ENCODE peak calls at places on chromosome 16, in six cellular contexts. One of them, this sample, is unnamed.

GRCh38 chr16:87233928-87234327 is 83.3 kb downstream of the C16orf95 start:
- DNase-seq in Peyer's patch: no peak
- DNase-seq in CD8-positive, alpha-beta T cell: no peak
- DNase-seq in A549: no peak
- DNase-seq in fibroblast of mammary gland: peak; percentile 58
- DNase-seq in colonic mucosa: no peak
- DNase-seq in this sample: peak; percentile 57

GRCh38 chr16:56932588-56933265 is 785 bp downstream of the HERPUD1 start:
- DNase-seq in Peyer's patch: peak; percentile 88
- DNase-seq in CD8-positive, alpha-beta T cell: no peak
- DNase-seq in A549: peak; percentile 66
- DNase-seq in fibroblast of mammary gland: peak; percentile 78
- DNase-seq in colonic mucosa: peak; percentile 86
- DNase-seq in this sample: peak; percentile 55

GRCh38 chr16:11162571-11163268 is 93.3 kb downstream of the SOCS1 start:
- DNase-seq in Peyer's patch: no peak
- DNase-seq in CD8-positive, alpha-beta T cell: no peak
- DNase-seq in A549: no peak
- DNase-seq in fibroblast of mammary gland: no peak
- DNase-seq in colonic mucosa: no peak
- DNase-seq in this sample: no peak

GRCh38 chr16:57268804-57269800 is 15.4 kb downstream of the PLLP start:
- DNase-seq in Peyer's patch: peak; percentile 91
- DNase-seq in CD8-positive, alpha-beta T cell: no peak
- DNase-seq in A549: no peak
- DNase-seq in fibroblast of mammary gland: no peak
- DNase-seq in colonic mucosa: peak; percentile 91
- DNase-seq in this sample: peak; percentile 49

GRCh38 chr16:727291-727977 is 528 bp downstream of the HAGHL start:
- DNase-seq in Peyer's patch: no peak
- DNase-seq in CD8-positive, alpha-beta T cell: no peak
- DNase-seq in A549: no peak
- DNase-seq in fibroblast of mammary gland: no peak
- DNase-seq in colonic mucosa: peak; percentile 39
- DNase-seq in this sample: no peak

GRCh38 chr16:10136916-10137315 is 45.3 kb downstream of the GRIN2A start:
- DNase-seq in Peyer's patch: no peak
- DNase-seq in CD8-positive, alpha-beta T cell: no peak
- DNase-seq in A549: no peak
- DNase-seq in fibroblast of mammary gland: no peak
- DNase-seq in colonic mucosa: no peak
- DNase-seq in this sample: no peak

GRCh38 chr16:22685162-22685830 is 128.7 kb upstream of the HS3ST2 start:
- DNase-seq in Peyer's patch: no peak
- DNase-seq in CD8-positive, alpha-beta T cell: no peak
- DNase-seq in A549: no peak
- DNase-seq in fibroblast of mammary gland: peak; percentile 83
- DNase-seq in colonic mucosa: peak; percentile 27
- DNase-seq in this sample: no peak

GRCh38 chr16:1708083-1708767 is 2.2 kb downstream of the MAPK8IP3 start:
- DNase-seq in Peyer's patch: no peak
- DNase-seq in CD8-positive, alpha-beta T cell: no peak
- DNase-seq in A549: no peak
- DNase-seq in fibroblast of mammary gland: no peak
- DNase-seq in colonic mucosa: no peak
- DNase-seq in this sample: no peak

GRCh38 chr16:85481206-85481605 is 131.9 kb upstream of the GSE1 start:
- DNase-seq in Peyer's patch: no peak
- DNase-seq in CD8-positive, alpha-beta T cell: no peak
- DNase-seq in A549: no peak
- DNase-seq in fibroblast of mammary gland: no peak
- DNase-seq in colonic mucosa: no peak
- DNase-seq in this sample: no peak

GRCh38 chr16:85481738-85482137 is 131.4 kb upstream of the GSE1 start:
- DNase-seq in Peyer's patch: no peak
- DNase-seq in CD8-positive, alpha-beta T cell: no peak
- DNase-seq in A549: no peak
- DNase-seq in fibroblast of mammary gland: no peak
- DNase-seq in colonic mucosa: no peak
- DNase-seq in this sample: no peak

GRCh38 chr16:85480727-85481101 is 132.4 kb upstream of the GSE1 start:
- DNase-seq in Peyer's patch: no peak
- DNase-seq in CD8-positive, alpha-beta T cell: no peak
- DNase-seq in A549: no peak
- DNase-seq in fibroblast of mammary gland: peak; percentile 33
- DNase-seq in colonic mucosa: no peak
- DNase-seq in this sample: no peak

GRCh38 chr16:85477801-85478363 is 135.2 kb upstream of the GSE1 start:
- DNase-seq in Peyer's patch: no peak
- DNase-seq in CD8-positive, alpha-beta T cell: no peak
- DNase-seq in A549: no peak
- DNase-seq in fibroblast of mammary gland: peak; percentile 8
- DNase-seq in colonic mucosa: no peak
- DNase-seq in this sample: no peak

DNA sequence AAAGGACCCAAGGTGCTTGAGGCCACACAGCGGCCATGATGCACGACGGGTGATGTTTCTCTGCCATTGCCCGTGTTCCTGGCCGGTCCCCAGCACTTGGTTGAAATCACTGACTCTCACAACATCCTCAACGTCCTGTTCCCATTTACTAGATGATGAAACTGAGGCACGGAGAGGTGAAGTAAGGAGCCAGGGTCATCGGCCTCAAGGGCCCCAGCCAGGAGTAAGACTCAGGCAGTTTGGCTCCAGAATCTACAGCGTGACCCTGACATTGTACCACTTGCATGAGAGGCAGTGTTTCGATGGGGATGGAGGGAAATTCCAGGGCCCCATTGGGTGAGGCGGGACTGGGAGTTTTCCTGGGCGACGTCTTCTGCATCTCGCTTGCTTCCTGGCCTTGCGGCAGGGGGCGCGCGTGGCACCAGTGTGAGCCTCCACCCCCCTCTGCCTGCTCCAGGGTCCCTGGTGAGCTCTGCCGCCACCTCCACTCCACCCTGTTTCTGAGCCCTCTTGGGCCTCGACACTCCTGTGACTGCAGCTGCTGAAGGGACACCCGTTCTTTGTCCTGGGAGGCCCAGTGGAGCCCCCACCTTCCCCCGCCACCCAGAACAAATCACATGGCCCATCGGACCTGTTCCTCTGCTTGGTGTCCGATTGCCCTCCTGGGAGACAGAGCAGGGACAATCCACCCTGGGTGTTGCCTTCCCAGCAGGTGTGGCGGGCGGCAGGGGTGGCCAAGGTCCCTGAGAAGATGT is 133.0 kb upstream of the GSE1 start:
- DNase-seq in Peyer's patch: peak; percentile 76
- DNase-seq in CD8-positive, alpha-beta T cell: no peak
- DNase-seq in A549: peak; percentile 94
- DNase-seq in fibroblast of mammary gland: no peak
- DNase-seq in colonic mucosa: peak; percentile 72
- DNase-seq in this sample: no peak
- TF ChIP-seq CTCF in Peyer's patch: peak; percentile 59
- TF ChIP-seq CTCF in CD8-positive, alpha-beta T cell: no peak
- TF ChIP-seq CTCF in A549: peak; percentile 73
- TF ChIP-seq CTCF in fibroblast of mammary gland: no peak
- TF ChIP-seq CTCF in colonic mucosa: peak; percentile 47
- TF ChIP-seq CTCF in this sample: peak; percentile 67

DNA sequence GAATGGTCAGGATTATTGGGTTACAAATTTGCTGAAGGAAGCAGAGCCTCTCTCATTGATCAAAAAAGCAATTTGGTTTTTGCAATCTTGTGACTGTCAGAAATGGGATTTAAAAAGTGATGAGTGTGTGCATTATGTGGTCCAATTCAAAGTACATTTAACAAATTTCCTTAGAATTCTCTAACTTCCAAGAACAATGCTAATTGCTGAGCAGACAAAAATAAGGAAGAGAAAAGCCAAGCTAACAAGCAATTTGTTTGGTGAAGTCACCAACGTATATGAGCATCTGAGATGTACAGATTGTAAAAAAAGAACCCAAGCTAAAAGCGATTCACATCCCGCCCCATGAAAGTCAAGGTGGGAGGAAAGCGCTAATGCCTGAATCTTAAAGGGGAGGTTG is 1643.9 kb downstream of the CDH8 start:
- DNase-seq in Peyer's patch: no peak
- DNase-seq in CD8-positive, alpha-beta T cell: no peak
- DNase-seq in A549: no peak
- DNase-seq in fibroblast of mammary gland: no peak
- DNase-seq in colonic mucosa: no peak
- DNase-seq in this sample: no peak
- TF ChIP-seq CTCF in Peyer's patch: no peak
- TF ChIP-seq CTCF in CD8-positive, alpha-beta T cell: no peak
- TF ChIP-seq CTCF in A549: no peak
- TF ChIP-seq CTCF in fibroblast of mammary gland: no peak
- TF ChIP-seq CTCF in colonic mucosa: no peak
- TF ChIP-seq CTCF in this sample: no peak

DNA sequence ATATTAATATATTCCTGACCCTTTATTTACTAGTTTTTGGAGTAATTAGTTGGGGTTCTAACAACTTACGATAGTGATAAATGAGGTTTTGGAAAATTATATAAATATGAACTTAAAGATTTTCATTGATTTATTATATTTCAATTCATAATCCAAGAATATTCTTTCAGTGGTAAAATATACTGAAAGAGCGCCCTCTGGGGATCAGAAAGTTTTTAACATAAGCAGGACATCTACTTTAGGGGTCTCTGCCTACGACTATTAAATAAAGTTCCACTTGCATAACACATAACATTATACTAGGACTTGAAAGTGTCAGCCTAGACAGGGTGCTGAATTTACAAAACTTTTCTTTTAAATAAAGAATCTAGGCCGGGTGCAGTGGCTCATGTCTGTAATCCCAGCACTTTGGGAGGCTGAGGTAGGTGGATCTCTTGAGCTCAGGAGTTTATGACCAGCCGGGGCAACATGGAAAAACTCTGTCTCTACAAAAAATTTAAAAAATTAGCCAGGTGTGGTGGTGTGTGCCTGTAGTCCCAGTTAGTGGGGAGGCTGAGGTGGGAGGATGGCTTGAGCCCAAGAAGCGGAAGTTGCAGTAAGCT is 15.6 kb downstream of the RFWD3 start:
- DNase-seq in Peyer's patch: no peak
- DNase-seq in CD8-positive, alpha-beta T cell: no peak
- DNase-seq in A549: peak; percentile 29
- DNase-seq in fibroblast of mammary gland: no peak
- DNase-seq in colonic mucosa: no peak
- DNase-seq in this sample: no peak
- TF ChIP-seq CTCF in Peyer's patch: peak; percentile 43
- TF ChIP-seq CTCF in CD8-positive, alpha-beta T cell: peak; percentile 62
- TF ChIP-seq CTCF in A549: peak; percentile 80
- TF ChIP-seq CTCF in fibroblast of mammary gland: peak; percentile 43
- TF ChIP-seq CTCF in colonic mucosa: peak; percentile 41
- TF ChIP-seq CTCF in this sample: peak; percentile 51

GRCh38 chr16:59192551-59193199 is 458.6 kb upstream of the GOT2 start:
- DNase-seq in Peyer's patch: no peak
- DNase-seq in CD8-positive, alpha-beta T cell: no peak
- DNase-seq in A549: no peak
- DNase-seq in fibroblast of mammary gland: peak; percentile 14
- DNase-seq in colonic mucosa: peak; percentile 19
- DNase-seq in this sample: peak; percentile 20
- TF ChIP-seq CTCF in Peyer's patch: no peak
- TF ChIP-seq CTCF in CD8-positive, alpha-beta T cell: no peak
- TF ChIP-seq CTCF in A549: peak; percentile 22
- TF ChIP-seq CTCF in fibroblast of mammary gland: peak; percentile 42
- TF ChIP-seq CTCF in colonic mucosa: no peak
- TF ChIP-seq CTCF in this sample: peak; percentile 64

GRCh38 chr16:6684076-6684673 is 648.5 kb upstream of the RBFOX1 start:
- DNase-seq in Peyer's patch: no peak
- DNase-seq in CD8-positive, alpha-beta T cell: no peak
- DNase-seq in A549: peak; percentile 3
- DNase-seq in fibroblast of mammary gland: peak; percentile 1
- DNase-seq in colonic mucosa: peak; percentile 18
- DNase-seq in this sample: peak; percentile 7
- TF ChIP-seq CTCF in Peyer's patch: peak; percentile 41
- TF ChIP-seq CTCF in CD8-positive, alpha-beta T cell: no peak
- TF ChIP-seq CTCF in A549: peak; percentile 52
- TF ChIP-seq CTCF in fibroblast of mammary gland: peak; percentile 23
- TF ChIP-seq CTCF in colonic mucosa: peak; percentile 22
- TF ChIP-seq CTCF in this sample: peak; percentile 33

GRCh38 chr16:85719605-85720318 is 31.0 kb upstream of the GINS2 start:
- DNase-seq in Peyer's patch: no peak
- DNase-seq in CD8-positive, alpha-beta T cell: no peak
- DNase-seq in A549: no peak
- DNase-seq in fibroblast of mammary gland: no peak
- DNase-seq in colonic mucosa: no peak
- DNase-seq in this sample: no peak
- TF ChIP-seq CTCF in Peyer's patch: no peak
- TF ChIP-seq CTCF in CD8-positive, alpha-beta T cell: no peak
- TF ChIP-seq CTCF in A549: no peak
- TF ChIP-seq CTCF in fibroblast of mammary gland: no peak
- TF ChIP-seq CTCF in colonic mucosa: no peak
- TF ChIP-seq CTCF in this sample: no peak

DNA sequence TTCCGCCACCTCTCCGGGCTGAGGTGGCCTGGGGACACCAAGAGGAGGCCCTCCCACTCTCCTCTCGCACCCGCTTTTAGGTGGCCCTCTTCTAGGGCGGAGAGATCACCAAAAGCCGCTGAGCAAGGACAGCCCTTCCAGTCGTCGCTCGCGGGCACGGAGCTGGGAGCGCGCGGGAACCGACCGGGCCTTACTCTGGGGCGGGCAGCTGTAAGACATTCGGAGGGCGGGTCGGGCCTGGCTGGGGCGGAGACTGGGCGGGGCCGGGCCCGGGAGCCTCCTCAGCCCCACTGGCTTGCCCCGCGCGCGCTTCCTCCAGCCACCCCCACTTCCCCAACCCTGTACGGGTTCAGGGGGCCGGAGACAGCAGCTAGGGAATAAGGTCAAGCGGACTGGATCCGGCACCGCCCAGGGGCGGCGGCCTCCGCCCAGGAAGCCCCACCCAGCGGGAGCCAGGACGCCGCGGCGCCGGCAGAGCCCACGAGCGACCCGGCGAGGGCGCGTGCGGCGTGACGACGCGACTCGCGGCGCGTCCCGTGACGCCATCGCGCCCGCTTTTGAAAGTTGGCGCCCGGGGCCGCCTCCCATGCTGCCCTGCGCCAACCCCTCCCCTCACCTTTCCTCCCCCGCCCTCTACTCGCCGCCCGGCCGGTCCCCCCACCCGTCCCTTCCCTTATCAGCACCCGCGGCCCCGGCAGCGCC is 351 bp upstream of the CTCF start:
- DNase-seq in Peyer's patch: peak; percentile 98
- DNase-seq in CD8-positive, alpha-beta T cell: peak; percentile 93
- DNase-seq in A549: peak; percentile 80
- DNase-seq in fibroblast of mammary gland: peak; percentile 96
- DNase-seq in colonic mucosa: peak; percentile 97
- DNase-seq in this sample: peak; percentile 92
- TF ChIP-seq CTCF in Peyer's patch: no peak
- TF ChIP-seq CTCF in CD8-positive, alpha-beta T cell: no peak
- TF ChIP-seq CTCF in A549: no peak
- TF ChIP-seq CTCF in fibroblast of mammary gland: no peak
- TF ChIP-seq CTCF in colonic mucosa: no peak
- TF ChIP-seq CTCF in this sample: no peak

GRCh38 chr16:4936181-4936990 is 562 bp downstream of the PPL start:
- DNase-seq in Peyer's patch: peak; percentile 72
- DNase-seq in CD8-positive, alpha-beta T cell: no peak
- DNase-seq in A549: no peak
- DNase-seq in fibroblast of mammary gland: no peak
- DNase-seq in colonic mucosa: peak; percentile 53
- DNase-seq in this sample: no peak
- TF ChIP-seq CTCF in Peyer's patch: peak; percentile 36
- TF ChIP-seq CTCF in CD8-positive, alpha-beta T cell: no peak
- TF ChIP-seq CTCF in A549: peak; percentile 37
- TF ChIP-seq CTCF in fibroblast of mammary gland: no peak
- TF ChIP-seq CTCF in colonic mucosa: no peak
- TF ChIP-seq CTCF in this sample: no peak

This sample was measured in brain microvascular endothelial cell.